ENCODE peak calls at places on chromosomes 4 and X, in seven cellular contexts. One of them, this sample, is unnamed.

GRCh38 chrX:107712231-107713204 is 63.1 kb downstream of the TSC22D3 start:
- DNase-seq in T-helper 9 cell: peak; percentile 31
- DNase-seq in posterior cingulate gyrus: no peak
- DNase-seq in T-helper 1 cell: no peak
- DNase-seq in heart right ventricle: no peak
- DNase-seq in stimulated activated naive CD4-positive, alpha-beta T cell: peak; percentile 62
- DNase-seq in T-helper 2 cell: peak; percentile 28
- DNase-seq in this sample: no peak

GRCh38 chrX:20594985-20595384 is 328.3 kb upstream of the RPS6KA3 start:
- DNase-seq in T-helper 9 cell: no peak
- DNase-seq in heart right ventricle: no peak
- DNase-seq in posterior cingulate gyrus: no peak
- DNase-seq in T-helper 2 cell: no peak
- DNase-seq in T-helper 1 cell: no peak
- DNase-seq in stimulated activated naive CD4-positive, alpha-beta T cell: no peak
- DNase-seq in this sample: no peak

GRCh38 chrX:50448565-50448964 is 22.1 kb downstream of the DGKK start:
- DNase-seq in posterior cingulate gyrus: no peak
- DNase-seq in T-helper 1 cell: peak; percentile 27
- DNase-seq in heart right ventricle: no peak
- DNase-seq in T-helper 9 cell: no peak
- DNase-seq in stimulated activated naive CD4-positive, alpha-beta T cell: no peak
- DNase-seq in T-helper 2 cell: peak; percentile 22
- DNase-seq in this sample: no peak

GRCh38 chrX:22712942-22713341 is 286.8 kb upstream of the DDX53 start:
- DNase-seq in T-helper 9 cell: no peak
- DNase-seq in heart right ventricle: no peak
- DNase-seq in T-helper 2 cell: no peak
- DNase-seq in stimulated activated naive CD4-positive, alpha-beta T cell: no peak
- DNase-seq in posterior cingulate gyrus: no peak
- DNase-seq in T-helper 1 cell: no peak
- DNase-seq in this sample: no peak

GRCh38 chr4:6472387-6473263 is at the start of gene PPP2R2C:
- DNase-seq in heart right ventricle: no peak
- DNase-seq in T-helper 9 cell: no peak
- DNase-seq in posterior cingulate gyrus: no peak
- DNase-seq in T-helper 2 cell: peak; percentile 31
- DNase-seq in T-helper 1 cell: no peak
- DNase-seq in stimulated activated naive CD4-positive, alpha-beta T cell: no peak
- DNase-seq in this sample: peak; percentile 74

GRCh38 chr4:48254381-48255072 is 15.1 kb downstream of the TEC start:
- DNase-seq in T-helper 9 cell: no peak
- DNase-seq in heart right ventricle: peak; percentile 84
- DNase-seq in stimulated activated naive CD4-positive, alpha-beta T cell: no peak
- DNase-seq in posterior cingulate gyrus: no peak
- DNase-seq in T-helper 2 cell: no peak
- DNase-seq in T-helper 1 cell: no peak
- DNase-seq in this sample: no peak

GRCh38 chr4:96916731-96917130 is 1076.8 kb downstream of the PDHA2 start:
- DNase-seq in posterior cingulate gyrus: no peak
- DNase-seq in stimulated activated naive CD4-positive, alpha-beta T cell: no peak
- DNase-seq in T-helper 1 cell: no peak
- DNase-seq in T-helper 9 cell: no peak
- DNase-seq in heart right ventricle: no peak
- DNase-seq in T-helper 2 cell: no peak
- DNase-seq in this sample: no peak

GRCh38 chrX:47234583-47234982 is 1.8 kb downstream of the USP11 start:
- DNase-seq in T-helper 1 cell: no peak
- DNase-seq in stimulated activated naive CD4-positive, alpha-beta T cell: no peak
- DNase-seq in heart right ventricle: no peak
- DNase-seq in T-helper 2 cell: no peak
- DNase-seq in posterior cingulate gyrus: no peak
- DNase-seq in T-helper 9 cell: no peak
- DNase-seq in this sample: no peak

GRCh38 chrX:145843196-145843595 is 25.6 kb downstream of the SLITRK2 start:
- DNase-seq in T-helper 2 cell: no peak
- DNase-seq in posterior cingulate gyrus: no peak
- DNase-seq in T-helper 9 cell: no peak
- DNase-seq in heart right ventricle: no peak
- DNase-seq in T-helper 1 cell: no peak
- DNase-seq in stimulated activated naive CD4-positive, alpha-beta T cell: no peak
- DNase-seq in this sample: no peak

GRCh38 chr4:17489721-17490120 is 22.2 kb downstream of the QDPR start:
- DNase-seq in T-helper 9 cell: no peak
- DNase-seq in T-helper 1 cell: no peak
- DNase-seq in heart right ventricle: no peak
- DNase-seq in stimulated activated naive CD4-positive, alpha-beta T cell: no peak
- DNase-seq in T-helper 2 cell: no peak
- DNase-seq in posterior cingulate gyrus: no peak
- DNase-seq in this sample: no peak

GRCh38 chr4:8940792-8941491 is 69.3 kb upstream of the HMX1 start:
- DNase-seq in T-helper 9 cell: no peak
- DNase-seq in stimulated activated naive CD4-positive, alpha-beta T cell: no peak
- DNase-seq in T-helper 2 cell: no peak
- DNase-seq in posterior cingulate gyrus: no peak
- DNase-seq in heart right ventricle: no peak
- DNase-seq in T-helper 1 cell: no peak
- DNase-seq in this sample: no peak

GRCh38 chr4:45985038-45985437 is 138.8 kb downstream of the GABRG1 start:
- DNase-seq in T-helper 2 cell: no peak
- DNase-seq in heart right ventricle: no peak
- DNase-seq in stimulated activated naive CD4-positive, alpha-beta T cell: no peak
- DNase-seq in T-helper 1 cell: no peak
- DNase-seq in T-helper 9 cell: no peak
- DNase-seq in posterior cingulate gyrus: no peak
- DNase-seq in this sample: no peak

GRCh38 chr4:37132351-37132989 is 112.1 kb upstream of the NWD2 start:
- DNase-seq in stimulated activated naive CD4-positive, alpha-beta T cell: no peak
- DNase-seq in T-helper 9 cell: no peak
- DNase-seq in T-helper 1 cell: no peak
- DNase-seq in T-helper 2 cell: peak; percentile 1
- DNase-seq in posterior cingulate gyrus: no peak
- DNase-seq in heart right ventricle: no peak
- DNase-seq in this sample: no peak

GRCh38 chrX:77564824-77565223 is 117.6 kb downstream of the FGF16 start:
- DNase-seq in T-helper 2 cell: no peak
- DNase-seq in T-helper 1 cell: no peak
- DNase-seq in heart right ventricle: no peak
- DNase-seq in T-helper 9 cell: no peak
- DNase-seq in stimulated activated naive CD4-positive, alpha-beta T cell: no peak
- DNase-seq in posterior cingulate gyrus: no peak
- DNase-seq in this sample: no peak

GRCh38 chr4:114890773-114891172 is 222.6 kb downstream of the NDST4 start:
- DNase-seq in posterior cingulate gyrus: no peak
- DNase-seq in stimulated activated naive CD4-positive, alpha-beta T cell: no peak
- DNase-seq in T-helper 2 cell: no peak
- DNase-seq in heart right ventricle: no peak
- DNase-seq in T-helper 1 cell: no peak
- DNase-seq in T-helper 9 cell: no peak
- DNase-seq in this sample: no peak

GRCh38 chr4:38322709-38323108 is 341.3 kb upstream of the KLF3 start:
- DNase-seq in stimulated activated naive CD4-positive, alpha-beta T cell: no peak
- DNase-seq in posterior cingulate gyrus: no peak
- DNase-seq in heart right ventricle: peak; percentile 40
- DNase-seq in T-helper 2 cell: no peak
- DNase-seq in T-helper 1 cell: no peak
- DNase-seq in T-helper 9 cell: no peak
- DNase-seq in this sample: no peak

GRCh38 chrX:123835661-123836371 is 24.0 kb upstream of the XIAP start:
- DNase-seq in heart right ventricle: no peak
- DNase-seq in T-helper 9 cell: no peak
- DNase-seq in posterior cingulate gyrus: no peak
- DNase-seq in T-helper 2 cell: no peak
- DNase-seq in stimulated activated naive CD4-positive, alpha-beta T cell: no peak
- DNase-seq in T-helper 1 cell: peak; percentile 14
- DNase-seq in this sample: no peak

GRCh38 chr4:33071552-33071951 is 2351.4 kb downstream of the PCDH7 start:
- DNase-seq in posterior cingulate gyrus: no peak
- DNase-seq in heart right ventricle: no peak
- DNase-seq in T-helper 9 cell: no peak
- DNase-seq in T-helper 2 cell: no peak
- DNase-seq in stimulated activated naive CD4-positive, alpha-beta T cell: no peak
- DNase-seq in T-helper 1 cell: no peak
- DNase-seq in this sample: no peak

GRCh38 chr4:107559653-107560052 is 160.4 kb downstream of the PAPSS1 start:
- DNase-seq in T-helper 1 cell: no peak
- DNase-seq in heart right ventricle: no peak
- DNase-seq in T-helper 9 cell: no peak
- DNase-seq in T-helper 2 cell: no peak
- DNase-seq in posterior cingulate gyrus: no peak
- DNase-seq in stimulated activated naive CD4-positive, alpha-beta T cell: no peak
- DNase-seq in this sample: no peak

GRCh38 chrX:105018865-105019264 is 201.6 kb downstream of the TEX13A start:
- DNase-seq in T-helper 1 cell: no peak
- DNase-seq in T-helper 2 cell: no peak
- DNase-seq in stimulated activated naive CD4-positive, alpha-beta T cell: no peak
- DNase-seq in T-helper 9 cell: no peak
- DNase-seq in posterior cingulate gyrus: no peak
- DNase-seq in heart right ventricle: no peak
- DNase-seq in this sample: no peak

GRCh38 chr4:127782025-127782274 is 172 bp upstream of the HSPA4L start:
- DNase-seq in T-helper 1 cell: no peak
- DNase-seq in heart right ventricle: peak; percentile 82
- DNase-seq in T-helper 2 cell: no peak
- DNase-seq in stimulated activated naive CD4-positive, alpha-beta T cell: no peak
- DNase-seq in posterior cingulate gyrus: peak; percentile 84
- DNase-seq in T-helper 9 cell: no peak
- DNase-seq in this sample: no peak

GRCh38 chr4:186693894-186694293 is 29.8 kb downstream of the FAT1 start:
- DNase-seq in T-helper 9 cell: no peak
- DNase-seq in T-helper 1 cell: no peak
- DNase-seq in posterior cingulate gyrus: no peak
- DNase-seq in stimulated activated naive CD4-positive, alpha-beta T cell: no peak
- DNase-seq in heart right ventricle: no peak
- DNase-seq in T-helper 2 cell: no peak
- DNase-seq in this sample: no peak